ENCODE peak calls at places on chromosomes 12 and 14, in five cellular contexts. One of them, this sample, is unnamed.

GRCh38 chr12:46915082-46915481 is 89.3 kb upstream of the SLC38A4 start:
- DNase-seq in OCI-LY7: no peak
- DNase-seq in A172: peak
- DNase-seq in activated naive CD4-positive, alpha-beta T cell treated with anti-CD3 and anti-CD28 coated beads, Interleukin-2, amount 50 U/mL, for 16 hours: no peak
- DNase-seq in naive B cell: no peak
- DNase-seq in this sample: no peak

GRCh38 chr12:1532367-1532752 is 62.0 kb downstream of the FBXL14 start:
- DNase-seq in OCI-LY7: no peak
- DNase-seq in A172: no peak
- DNase-seq in activated naive CD4-positive, alpha-beta T cell treated with anti-CD3 and anti-CD28 coated beads, Interleukin-2, amount 50 U/mL, for 16 hours: no peak
- DNase-seq in naive B cell: no peak
- DNase-seq in this sample: no peak

GRCh38 chr12:125330645-125331341 is 265.6 kb downstream of the AACS start:
- DNase-seq in OCI-LY7: peak
- DNase-seq in A172: peak
- DNase-seq in activated naive CD4-positive, alpha-beta T cell treated with anti-CD3 and anti-CD28 coated beads, Interleukin-2, amount 50 U/mL, for 16 hours: peak
- DNase-seq in naive B cell: no peak
- DNase-seq in this sample: peak

GRCh38 chr12:114668151-114668891 is 15.7 kb downstream of the TBX3 start:
- DNase-seq in OCI-LY7: no peak
- DNase-seq in A172: peak
- DNase-seq in activated naive CD4-positive, alpha-beta T cell treated with anti-CD3 and anti-CD28 coated beads, Interleukin-2, amount 50 U/mL, for 16 hours: no peak
- DNase-seq in naive B cell: no peak
- DNase-seq in this sample: peak

GRCh38 chr12:4809449-4810218 is 89.4 kb downstream of the GALNT8 start:
- DNase-seq in OCI-LY7: no peak
- DNase-seq in A172: no peak
- DNase-seq in activated naive CD4-positive, alpha-beta T cell treated with anti-CD3 and anti-CD28 coated beads, Interleukin-2, amount 50 U/mL, for 16 hours: no peak
- DNase-seq in naive B cell: no peak
- DNase-seq in this sample: no peak

GRCh38 chr12:24565300-24565699 is 383.6 kb downstream of the BCAT1 start:
- DNase-seq in OCI-LY7: no peak
- DNase-seq in A172: no peak
- DNase-seq in activated naive CD4-positive, alpha-beta T cell treated with anti-CD3 and anti-CD28 coated beads, Interleukin-2, amount 50 U/mL, for 16 hours: no peak
- DNase-seq in naive B cell: no peak
- DNase-seq in this sample: no peak

GRCh38 chr12:115232455-115233156 is 548.6 kb upstream of the TBX3 start:
- DNase-seq in OCI-LY7: no peak
- DNase-seq in A172: no peak
- DNase-seq in activated naive CD4-positive, alpha-beta T cell treated with anti-CD3 and anti-CD28 coated beads, Interleukin-2, amount 50 U/mL, for 16 hours: no peak
- DNase-seq in naive B cell: no peak
- DNase-seq in this sample: no peak

GRCh38 chr14:64234877-64235651 is 59.1 kb downstream of the ESR2 start:
- DNase-seq in OCI-LY7: peak
- DNase-seq in A172: peak
- DNase-seq in activated naive CD4-positive, alpha-beta T cell treated with anti-CD3 and anti-CD28 coated beads, Interleukin-2, amount 50 U/mL, for 16 hours: no peak
- DNase-seq in naive B cell: no peak
- DNase-seq in this sample: no peak

GRCh38 chr14:20580242-20580641 is 7.6 kb downstream of the RNASE11 start:
- DNase-seq in OCI-LY7: no peak
- DNase-seq in A172: no peak
- DNase-seq in activated naive CD4-positive, alpha-beta T cell treated with anti-CD3 and anti-CD28 coated beads, Interleukin-2, amount 50 U/mL, for 16 hours: no peak
- DNase-seq in naive B cell: no peak
- DNase-seq in this sample: no peak

GRCh38 chr12:90253142-90253541 is 544.5 kb upstream of the ATP2B1 start:
- DNase-seq in OCI-LY7: no peak
- DNase-seq in A172: no peak
- DNase-seq in activated naive CD4-positive, alpha-beta T cell treated with anti-CD3 and anti-CD28 coated beads, Interleukin-2, amount 50 U/mL, for 16 hours: no peak
- DNase-seq in naive B cell: peak
- DNase-seq in this sample: no peak

GRCh38 chr12:52243264-52243773 is 10.3 kb downstream of the KRT7 start:
- DNase-seq in OCI-LY7: no peak
- DNase-seq in A172: peak
- DNase-seq in activated naive CD4-positive, alpha-beta T cell treated with anti-CD3 and anti-CD28 coated beads, Interleukin-2, amount 50 U/mL, for 16 hours: no peak
- DNase-seq in naive B cell: no peak
- DNase-seq in this sample: no peak

GRCh38 chr12:120364487-120364886 is 4.5 kb downstream of the MSI1 start:
- DNase-seq in OCI-LY7: no peak
- DNase-seq in A172: no peak
- DNase-seq in activated naive CD4-positive, alpha-beta T cell treated with anti-CD3 and anti-CD28 coated beads, Interleukin-2, amount 50 U/mL, for 16 hours: no peak
- DNase-seq in naive B cell: no peak
- DNase-seq in this sample: no peak

GRCh38 chr12:49909826-49910225 is 6.1 kb upstream of the FAIM2 start:
- DNase-seq in OCI-LY7: no peak
- DNase-seq in A172: no peak
- DNase-seq in activated naive CD4-positive, alpha-beta T cell treated with anti-CD3 and anti-CD28 coated beads, Interleukin-2, amount 50 U/mL, for 16 hours: no peak
- DNase-seq in naive B cell: no peak
- DNase-seq in this sample: no peak

GRCh38 chr12:122785503-122785902 is 11.1 kb downstream of the CCDC62 start:
- DNase-seq in OCI-LY7: no peak
- DNase-seq in A172: no peak
- DNase-seq in activated naive CD4-positive, alpha-beta T cell treated with anti-CD3 and anti-CD28 coated beads, Interleukin-2, amount 50 U/mL, for 16 hours: no peak
- DNase-seq in naive B cell: no peak
- DNase-seq in this sample: no peak

GRCh38 chr12:111405856-111406473 is at the start of gene SH2B3:
- DNase-seq in OCI-LY7: no peak
- DNase-seq in A172: no peak
- DNase-seq in activated naive CD4-positive, alpha-beta T cell treated with anti-CD3 and anti-CD28 coated beads, Interleukin-2, amount 50 U/mL, for 16 hours: peak
- DNase-seq in naive B cell: no peak
- DNase-seq in this sample: no peak

GRCh38 chr14:90301580-90302181 is 30.1 kb downstream of the NRDE2 start:
- DNase-seq in OCI-LY7: peak
- DNase-seq in A172: peak
- DNase-seq in activated naive CD4-positive, alpha-beta T cell treated with anti-CD3 and anti-CD28 coated beads, Interleukin-2, amount 50 U/mL, for 16 hours: no peak
- DNase-seq in naive B cell: no peak
- DNase-seq in this sample: no peak

GRCh38 chr12:40106655-40107054 is 774 bp upstream of the SLC2A13 start:
- DNase-seq in OCI-LY7: no peak
- DNase-seq in A172: no peak
- DNase-seq in activated naive CD4-positive, alpha-beta T cell treated with anti-CD3 and anti-CD28 coated beads, Interleukin-2, amount 50 U/mL, for 16 hours: no peak
- DNase-seq in naive B cell: peak
- DNase-seq in this sample: no peak

GRCh38 chr12:104741497-104742367 is 216.4 kb downstream of the SLC41A2 start:
- DNase-seq in OCI-LY7: no peak
- DNase-seq in A172: no peak
- DNase-seq in activated naive CD4-positive, alpha-beta T cell treated with anti-CD3 and anti-CD28 coated beads, Interleukin-2, amount 50 U/mL, for 16 hours: no peak
- DNase-seq in naive B cell: no peak
- DNase-seq in this sample: no peak

This sample was measured in hypothalamus.